ENCODE peak calls at places on chromosomes 5 and 9, in five cellular contexts. W is BJ, X is progenitor cell of endocrine pancreas, S is ascending aorta, N is A673. B is an unnamed sample.

GRCh38 chr9:96655198-96655851 is at the start of gene PRXL2C:
- DNase-seq in W (peak), S (peak), N (peak), X (no peak), B (peak)

GRCh38 chr9:68416891-68417570 is 60.6 kb downstream of the PGM5 start:
- DNase-seq in S (no peak), W (no peak), X (no peak), N (peak), B (no peak)

GRCh38 chr5:59390074-59390659 is 503.4 kb downstream of the PDE4D start:
- DNase-seq in X (no peak), N (peak), W (no peak), S (no peak), B (no peak)

GRCh38 chr9:88531920-88532319 is 3.1 kb upstream of the NXNL2 start:
- DNase-seq in N (peak), W (no peak), X (no peak), S (no peak), B (no peak)

GRCh38 chr9:38435526-38435925 is 11.3 kb upstream of the IGFBPL1 start:
- DNase-seq in S (no peak), W (peak), X (no peak), N (no peak), B (no peak)

GRCh38 chr9:96495341-96495740 is 45.4 kb downstream of the HABP4 start:
- DNase-seq in S (no peak), N (no peak), X (no peak), W (peak), B (no peak)

GRCh38 chr5:112551437-112552018 is 132.5 kb upstream of the EPB41L4A start:
- DNase-seq in W (peak), N (peak), S (no peak), X (peak), B (no peak)

GRCh38 chr5:78182838-78183237 is 111.7 kb downstream of the AP3B1 start:
- DNase-seq in X (no peak), N (no peak), W (no peak), S (no peak), B (no peak)

GRCh38 chr5:95080456-95080855 is 204.4 kb downstream of the MCTP1 start:
- DNase-seq in N (no peak), S (no peak), W (no peak), X (no peak), B (no peak)

GRCh38 chr5:37248970-37249819 is at the start of gene CPLANE1:
- DNase-seq in X (peak), S (peak), N (peak), W (peak), B (peak)

GRCh38 chr5:102955463-102955862 is 164.5 kb downstream of the GIN1 start:
- DNase-seq in S (no peak), N (peak), X (no peak), W (no peak), B (no peak)

GRCh38 chr9:131111186-131111853 is 14.1 kb upstream of the NUP214 start:
- DNase-seq in N (no peak), W (no peak), X (no peak), S (no peak), B (no peak)

GRCh38 chr5:138240690-138241385 is 27.7 kb upstream of the CDC23 start:
- DNase-seq in W (no peak), S (no peak), X (no peak), N (no peak), B (no peak)

GRCh38 chr9:40884072-40884901 is 244.2 kb downstream of the FOXD4L6 start:
- DNase-seq in N (no peak), S (no peak), W (no peak), X (no peak), B (no peak)

GRCh38 chr9:128624566-128624965 is 32.1 kb downstream of the DYNC2I2 start:
- DNase-seq in N (no peak), S (no peak), X (no peak), W (no peak), B (no peak)

GRCh38 chr9:93122721-93123221 is 11.3 kb downstream of the NINJ1 start:
- DNase-seq in X (no peak), S (peak), W (no peak), N (no peak), B (no peak)

GRCh38 chr5:52638732-52639131 is 149.0 kb upstream of the ITGA1 start:
- DNase-seq in N (no peak), S (no peak), X (no peak), W (no peak), B (no peak)

GRCh38 chr9:111599092-111599947 is at the start of gene PTGR1:
- DNase-seq in W (peak), S (peak), N (peak), X (peak), B (peak)

GRCh38 chr9:95505676-95506437 is 10.9 kb downstream of the PTCH1 start:
- DNase-seq in X (peak), N (peak), W (no peak), S (peak), B (peak)

GRCh38 chr9:19720374-19720773 is 68.5 kb downstream of the SLC24A2 start:
- DNase-seq in N (peak), X (peak), W (no peak), S (no peak), B (no peak)

GRCh38 chr9:70485273-70485858 is 70.9 kb upstream of the KLF9 start:
- DNase-seq in S (no peak), W (no peak), X (no peak), N (no peak), B (no peak)

GRCh38 chr5:16844952-16845351 is 91.1 kb downstream of the MYO10 start:
- DNase-seq in X (no peak), S (no peak), N (no peak), W (no peak), B (no peak)

GRCh38 chr9:85884236-85884635 is 56.7 kb upstream of the NAA35 start:
- DNase-seq in X (no peak), N (no peak), S (no peak), W (no peak), B (no peak)

GRCh38 chr5:92613546-92613945 is 967.5 kb downstream of the NR2F1-AS1 start:
- DNase-seq in N (no peak), S (no peak), W (no peak), X (no peak), B (no peak)

GRCh38 chr9:133484671-133485437 is 6.0 kb upstream of the SLC2A6 start:
- DNase-seq in W (no peak), X (no peak), N (no peak), S (no peak), B (no peak)

GRCh38 chr5:4802044-4802443 is 338.1 kb upstream of the ADAMTS16 start:
- DNase-seq in W (no peak), X (no peak), S (no peak), N (no peak), B (no peak)

GRCh38 chr5:136079195-136079985 is 50.6 kb downstream of the TGFBI start:
- DNase-seq in W (no peak), X (no peak), N (no peak), S (no peak), B (no peak)

GRCh38 chr9:114898741-114899140 is 31.6 kb downstream of the TNFSF8 start:
- DNase-seq in W (no peak), X (no peak), N (peak), S (peak), B (no peak)

GRCh38 chr5:152437861-152438260 is 32.8 kb upstream of the NMUR2 start:
- DNase-seq in W (no peak), N (no peak), X (no peak), S (no peak), B (no peak)

GRCh38 chr5:152542741-152543140 is 137.7 kb upstream of the NMUR2 start:
- DNase-seq in W (no peak), N (peak), S (no peak), X (peak), B (no peak)

GRCh38 chr5:14305045-14305444 is 161.9 kb downstream of the TRIO start:
- DNase-seq in W (peak), N (no peak), X (no peak), S (no peak), B (no peak)

GRCh38 chr5:102296229-102296817 is at the start of gene SLCO4C1:
- DNase-seq in S (peak), N (peak), W (no peak), X (peak), B (peak)

GRCh38 chr9:21060919-21061561 is 16.7 kb downstream of the IFNB1 start:
- DNase-seq in W (peak), S (no peak), N (no peak), X (no peak), B (no peak)

GRCh38 chr5:144017119-144017518 is 153.3 kb downstream of the YIPF5 start:
- DNase-seq in X (no peak), W (no peak), N (no peak), S (no peak), B (no peak)

GRCh38 chr9:117153021-117153420 is 261.8 kb downstream of the ASTN2 start:
- DNase-seq in N (no peak), S (no peak), W (peak), X (no peak), B (no peak)

GRCh38 chr5:126477281-126477680 is 54.1 kb downstream of the GRAMD2B start:
- DNase-seq in X (no peak), N (no peak), S (no peak), W (no peak), B (no peak)

GRCh38 chr5:34898258-34898895 is 16.9 kb downstream of the RAD1 start:
- DNase-seq in S (peak), W (peak), N (peak), X (peak), B (peak)

GRCh38 chr5:163408311-163408923 is 29.0 kb upstream of the CCNG1 start:
- DNase-seq in N (peak), X (peak), S (peak), W (peak), B (no peak)

GRCh38 chr9:2299156-2299842 is 284.2 kb downstream of the SMARCA2 start:
- DNase-seq in S (no peak), N (no peak), W (no peak), X (no peak), B (no peak)

DNA sequence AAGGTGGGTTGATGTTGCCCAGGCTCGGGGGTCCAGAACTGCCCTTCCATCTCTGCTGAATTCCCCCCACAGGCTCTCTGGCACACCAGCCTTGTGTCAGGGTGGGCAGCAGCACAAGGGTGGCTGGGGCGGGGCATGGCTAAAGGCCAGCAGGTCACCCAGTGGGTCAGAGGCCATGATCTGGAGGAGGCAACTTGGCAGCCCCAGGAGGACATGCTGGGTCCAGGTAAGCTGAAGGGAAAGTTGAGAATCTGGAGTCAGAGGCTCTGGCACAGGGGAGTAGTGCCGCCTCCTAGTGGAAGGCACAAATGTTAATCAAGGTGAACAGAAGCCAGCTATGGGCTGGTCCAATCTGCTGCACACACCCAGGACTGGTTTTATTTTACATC is 6.2 kb downstream of the TMEM8B start:
- DNase-seq in W (no peak), S (no peak), N (no peak), X (no peak), B (no peak)
- TF ChIP-seq CTCF in W (peak), S (no peak), N (peak), X (peak), B (no peak)

GRCh38 chr5:132491368-132492364 is 1.1 kb upstream of the IRF1 start:
- DNase-seq in W (no peak), N (no peak), X (no peak), S (peak), B (no peak)

GRCh38 chr5:132489051-132489770 is 1.4 kb downstream of the IRF1 start:
- DNase-seq in S (peak), N (no peak), W (no peak), X (no peak), B (peak)

GRCh38 chr5:132490484-132491367 is at the start of gene IRF1:
- DNase-seq in N (peak), W (peak), S (peak), X (peak), B (peak)

GRCh38 chr5:132488590-132488989 is 2.0 kb downstream of the IRF1 start:
- DNase-seq in N (no peak), W (no peak), S (no peak), X (no peak), B (no peak)

GRCh38 chr5:132489871-132490483 is 596 bp downstream of the IRF1 start:
- DNase-seq in N (peak), X (no peak), W (no peak), S (peak), B (no peak)
- TF ChIP-seq CTCF in N (no peak), X (peak), W (peak), S (no peak), B (no peak)

GRCh38 chr9:17528859-17529258 is 50.0 kb upstream of the SH3GL2 start:
- DNase-seq in X (no peak), W (no peak), S (no peak), N (peak), B (no peak)

GRCh38 chr9:17535176-17535575 is 43.7 kb upstream of the SH3GL2 start:
- DNase-seq in W (no peak), X (no peak), N (no peak), S (no peak), B (no peak)

GRCh38 chr9:17536027-17536426 is 42.8 kb upstream of the SH3GL2 start:
- DNase-seq in N (no peak), X (no peak), W (no peak), S (no peak), B (no peak)

GRCh38 chr9:17532461-17532860 is 46.4 kb upstream of the SH3GL2 start:
- DNase-seq in W (no peak), X (no peak), N (no peak), S (no peak), B (no peak)

DNA sequence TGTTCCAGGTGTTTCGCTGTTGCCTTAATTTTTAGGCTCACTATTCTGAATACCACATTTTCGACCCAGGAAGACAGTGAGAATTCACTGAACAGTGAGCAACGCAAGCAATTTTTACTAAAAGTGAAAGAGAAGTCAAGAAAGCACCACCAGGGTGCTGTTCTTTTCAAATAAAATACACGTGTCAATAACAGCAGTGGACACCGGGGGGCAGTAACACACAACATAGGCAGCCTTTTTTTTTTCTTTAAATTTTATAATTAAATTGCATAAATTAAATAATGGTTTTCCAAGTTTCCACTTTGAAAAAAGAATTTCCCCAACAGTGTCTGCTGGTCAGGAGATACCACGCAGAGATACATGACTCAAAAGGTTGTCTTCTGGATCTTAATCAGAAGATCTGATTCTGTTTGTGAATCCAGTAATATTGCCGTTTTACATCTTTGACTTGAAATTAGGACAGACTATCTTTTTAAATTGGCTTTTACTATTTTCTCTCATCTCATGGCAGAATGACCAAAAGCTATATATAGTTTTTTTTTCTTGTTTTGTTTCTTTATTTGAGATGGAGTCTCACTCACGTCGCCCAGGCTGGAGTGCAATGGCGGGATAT is 47.1 kb upstream of the SH3GL2 start:
- DNase-seq in W (no peak), N (peak), S (no peak), X (no peak), B (no peak)
- TF ChIP-seq CTCF in W (peak), N (peak), S (peak), X (peak), B (peak)

GRCh38 chr9:120920495-120921178 is 6.0 kb downstream of the TRAF1 start:
- DNase-seq in N (no peak), W (no peak), S (no peak), X (no peak), B (no peak)

GRCh38 chr9:120917989-120918630 is 8.5 kb downstream of the TRAF1 start:
- DNase-seq in N (no peak), X (no peak), S (no peak), W (no peak), B (no peak)

GRCh38 chr9:120919639-120920494 is 6.7 kb downstream of the TRAF1 start:
- DNase-seq in N (no peak), S (no peak), W (no peak), X (no peak), B (no peak)

GRCh38 chr9:120917285-120917684 is 9.3 kb downstream of the TRAF1 start:
- DNase-seq in N (no peak), X (no peak), W (no peak), S (no peak), B (no peak)

GRCh38 chr9:120918931-120919638 is 7.5 kb downstream of the TRAF1 start:
- DNase-seq in N (no peak), X (no peak), S (no peak), W (no peak), B (no peak)
- TF ChIP-seq CTCF in N (no peak), X (no peak), S (no peak), W (no peak), B (no peak)

DNA sequence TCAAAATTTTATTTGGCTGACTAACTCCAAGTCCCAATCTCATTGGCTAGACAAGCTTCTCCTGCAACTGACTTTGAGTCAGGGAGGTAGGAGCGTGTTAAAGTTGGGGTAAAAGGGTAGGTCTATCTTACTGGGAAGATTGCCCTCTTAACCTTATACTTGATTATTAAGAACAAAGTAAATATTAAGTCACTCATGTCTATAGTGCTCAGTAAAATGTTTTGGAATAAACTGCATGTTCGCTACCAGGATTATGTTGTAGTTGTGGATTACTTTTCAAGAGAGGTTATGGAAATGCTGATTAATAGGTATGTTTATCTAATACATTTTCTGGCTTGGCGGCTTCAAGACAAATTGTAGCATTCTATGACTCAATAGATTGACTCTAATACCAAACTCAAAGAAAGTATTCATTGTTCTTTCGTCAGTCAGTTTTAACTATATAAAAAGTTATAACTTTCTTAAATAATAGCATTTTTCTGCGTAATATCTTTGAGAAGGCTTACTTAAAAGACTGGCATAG is 539.1 kb downstream of the PSAT1 start:
- DNase-seq in X (no peak), W (no peak), S (no peak), N (no peak), B (no peak)
- TF ChIP-seq CTCF in X (no peak), W (no peak), S (no peak), N (no peak), B (no peak)

GRCh38 chr5:80492741-80493140 is 4.8 kb downstream of the FAM151B start:
- DNase-seq in N (no peak), X (no peak), W (no peak), S (no peak), B (no peak)

GRCh38 chr5:80483636-80484232 is 4.2 kb upstream of the FAM151B start:
- DNase-seq in X (no peak), N (no peak), S (no peak), W (no peak), B (no peak)

GRCh38 chr5:80487444-80487828 is 464 bp upstream of the FAM151B start:
- DNase-seq in X (no peak), W (no peak), S (no peak), N (no peak), B (no peak)

GRCh38 chr5:80491296-80491695 is 3.4 kb downstream of the FAM151B start:
- DNase-seq in S (no peak), W (no peak), X (no peak), N (no peak), B (no peak)

DNA sequence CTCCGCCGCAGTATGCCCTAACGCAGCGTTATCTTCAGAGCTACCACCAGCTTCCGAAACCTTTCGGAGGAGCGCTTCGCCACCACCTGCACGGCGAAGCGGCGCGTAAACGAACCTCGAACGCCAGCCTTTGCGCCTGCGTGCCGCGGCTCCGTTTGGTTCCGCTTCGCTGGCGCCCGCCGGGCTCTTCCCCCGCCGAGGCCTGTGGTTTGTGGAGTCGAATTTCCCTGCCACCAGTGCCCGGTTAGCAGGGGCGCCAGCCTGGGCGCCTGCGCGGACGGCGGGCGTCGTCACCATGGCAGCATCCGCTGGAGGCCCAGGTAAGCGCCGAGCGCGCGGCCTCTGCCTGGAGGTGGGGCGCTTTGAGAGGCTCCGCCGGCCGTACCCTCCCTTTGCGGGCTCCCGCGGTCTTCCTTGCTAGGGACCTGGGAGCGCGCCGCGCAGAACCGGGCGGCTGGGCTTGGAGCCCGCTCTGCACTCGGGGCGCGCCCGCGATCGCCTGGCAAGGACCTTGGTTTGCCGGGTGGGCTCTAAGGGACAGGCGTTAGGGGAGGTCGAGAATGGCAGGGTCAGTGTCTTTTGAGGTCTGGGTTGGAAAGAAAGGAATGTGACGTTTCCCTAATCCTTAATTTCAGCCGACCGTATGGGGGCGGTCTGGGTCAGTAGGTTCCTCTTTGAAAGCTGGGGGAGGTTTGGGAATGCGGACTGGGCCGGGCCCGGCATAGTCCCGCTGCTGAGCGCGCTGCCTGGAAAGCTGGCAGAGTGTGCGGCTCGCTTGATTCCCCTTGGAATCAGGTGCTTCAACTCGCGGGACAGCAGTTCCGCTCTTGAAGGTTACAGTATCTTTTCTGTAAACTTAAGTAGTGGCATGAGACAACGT is at the start of gene FAM151B:
- DNase-seq in S (peak), N (peak), W (peak), X (peak), B (peak)
- TF ChIP-seq CTCF in S (no peak), N (peak), W (peak), X (peak), B (no peak)